ENCODE peak calls at places on chromosome 17, in eight cellular contexts. One of them, this sample, is unnamed.

GRCh38 chr17:58520843-58521430 is 6.5 kb upstream of the MTMR4 start:
- DNase-seq in SJSA1: no peak
- DNase-seq in activated CD4-positive, alpha-beta T cell treated with anti-CD3 and anti-CD28 coated beads for 24 hours: no peak
- DNase-seq in neuronal stem cell: no peak
- DNase-seq in activated T-helper 9 cell treated with anti-CD3 and anti-CD28 coated beads, Interleukin-2, amount 50 U/mL, for 16 hours: no peak
- DNase-seq in GM23248: peak
- DNase-seq in SK-N-MC: no peak
- DNase-seq in naive B cell: no peak
- DNase-seq in this sample: peak

GRCh38 chr17:67696347-67696746 is 21.4 kb upstream of the NOL11 start:
- DNase-seq in SJSA1: no peak
- DNase-seq in activated CD4-positive, alpha-beta T cell treated with anti-CD3 and anti-CD28 coated beads for 24 hours: no peak
- DNase-seq in neuronal stem cell: no peak
- DNase-seq in activated T-helper 9 cell treated with anti-CD3 and anti-CD28 coated beads, Interleukin-2, amount 50 U/mL, for 16 hours: no peak
- DNase-seq in GM23248: no peak
- DNase-seq in SK-N-MC: no peak
- DNase-seq in naive B cell: no peak
- DNase-seq in this sample: no peak

GRCh38 chr17:59827721-59828477 is 64.8 kb downstream of the TUBD1 start:
- DNase-seq in SJSA1: peak
- DNase-seq in activated CD4-positive, alpha-beta T cell treated with anti-CD3 and anti-CD28 coated beads for 24 hours: no peak
- DNase-seq in neuronal stem cell: no peak
- DNase-seq in activated T-helper 9 cell treated with anti-CD3 and anti-CD28 coated beads, Interleukin-2, amount 50 U/mL, for 16 hours: no peak
- DNase-seq in GM23248: no peak
- DNase-seq in SK-N-MC: no peak
- DNase-seq in naive B cell: no peak
- DNase-seq in this sample: no peak

GRCh38 chr17:27224526-27225315 is 69.2 kb upstream of the WSB1 start:
- DNase-seq in SJSA1: no peak
- DNase-seq in activated CD4-positive, alpha-beta T cell treated with anti-CD3 and anti-CD28 coated beads for 24 hours: no peak
- DNase-seq in neuronal stem cell: no peak
- DNase-seq in activated T-helper 9 cell treated with anti-CD3 and anti-CD28 coated beads, Interleukin-2, amount 50 U/mL, for 16 hours: no peak
- DNase-seq in GM23248: peak
- DNase-seq in SK-N-MC: no peak
- DNase-seq in naive B cell: no peak
- DNase-seq in this sample: no peak

GRCh38 chr17:76569607-76570279 is 15.9 kb downstream of the ST6GALNAC2 start:
- DNase-seq in SJSA1: no peak
- DNase-seq in activated CD4-positive, alpha-beta T cell treated with anti-CD3 and anti-CD28 coated beads for 24 hours: no peak
- DNase-seq in neuronal stem cell: peak
- DNase-seq in activated T-helper 9 cell treated with anti-CD3 and anti-CD28 coated beads, Interleukin-2, amount 50 U/mL, for 16 hours: no peak
- DNase-seq in GM23248: no peak
- DNase-seq in SK-N-MC: no peak
- DNase-seq in naive B cell: no peak
- DNase-seq in this sample: no peak

GRCh38 chr17:57140321-57140720 is 55.3 kb downstream of the AKAP1 start:
- DNase-seq in SJSA1: no peak
- DNase-seq in activated CD4-positive, alpha-beta T cell treated with anti-CD3 and anti-CD28 coated beads for 24 hours: no peak
- DNase-seq in neuronal stem cell: no peak
- DNase-seq in activated T-helper 9 cell treated with anti-CD3 and anti-CD28 coated beads, Interleukin-2, amount 50 U/mL, for 16 hours: no peak
- DNase-seq in GM23248: no peak
- DNase-seq in SK-N-MC: no peak
- DNase-seq in naive B cell: no peak
- DNase-seq in this sample: no peak

GRCh38 chr17:27049104-27049784 is 244.7 kb upstream of the WSB1 start:
- DNase-seq in SJSA1: no peak
- DNase-seq in activated CD4-positive, alpha-beta T cell treated with anti-CD3 and anti-CD28 coated beads for 24 hours: no peak
- DNase-seq in neuronal stem cell: no peak
- DNase-seq in activated T-helper 9 cell treated with anti-CD3 and anti-CD28 coated beads, Interleukin-2, amount 50 U/mL, for 16 hours: no peak
- DNase-seq in GM23248: no peak
- DNase-seq in SK-N-MC: no peak
- DNase-seq in naive B cell: no peak
- DNase-seq in this sample: no peak

GRCh38 chr17:14471052-14471451 is 170.2 kb downstream of the HS3ST3B1 start:
- DNase-seq in SJSA1: peak
- DNase-seq in activated CD4-positive, alpha-beta T cell treated with anti-CD3 and anti-CD28 coated beads for 24 hours: no peak
- DNase-seq in neuronal stem cell: no peak
- DNase-seq in activated T-helper 9 cell treated with anti-CD3 and anti-CD28 coated beads, Interleukin-2, amount 50 U/mL, for 16 hours: no peak
- DNase-seq in GM23248: peak
- DNase-seq in SK-N-MC: no peak
- DNase-seq in naive B cell: no peak
- DNase-seq in this sample: no peak

GRCh38 chr17:75300280-75300679 is 11.0 kb upstream of the SLC25A19 start:
- DNase-seq in SJSA1: no peak
- DNase-seq in activated CD4-positive, alpha-beta T cell treated with anti-CD3 and anti-CD28 coated beads for 24 hours: no peak
- DNase-seq in neuronal stem cell: no peak
- DNase-seq in activated T-helper 9 cell treated with anti-CD3 and anti-CD28 coated beads, Interleukin-2, amount 50 U/mL, for 16 hours: no peak
- DNase-seq in GM23248: no peak
- DNase-seq in SK-N-MC: no peak
- DNase-seq in naive B cell: no peak
- DNase-seq in this sample: no peak

GRCh38 chr17:73043686-73044581 is 48.6 kb downstream of the SLC39A11 start:
- DNase-seq in SJSA1: no peak
- DNase-seq in activated CD4-positive, alpha-beta T cell treated with anti-CD3 and anti-CD28 coated beads for 24 hours: no peak
- DNase-seq in neuronal stem cell: no peak
- DNase-seq in activated T-helper 9 cell treated with anti-CD3 and anti-CD28 coated beads, Interleukin-2, amount 50 U/mL, for 16 hours: no peak
- DNase-seq in GM23248: peak
- DNase-seq in SK-N-MC: no peak
- DNase-seq in naive B cell: no peak
- DNase-seq in this sample: no peak

GRCh38 chr17:51029568-51030463 is 90.9 kb downstream of the SPAG9 start:
- DNase-seq in SJSA1: peak
- DNase-seq in activated CD4-positive, alpha-beta T cell treated with anti-CD3 and anti-CD28 coated beads for 24 hours: no peak
- DNase-seq in neuronal stem cell: no peak
- DNase-seq in activated T-helper 9 cell treated with anti-CD3 and anti-CD28 coated beads, Interleukin-2, amount 50 U/mL, for 16 hours: no peak
- DNase-seq in GM23248: peak
- DNase-seq in SK-N-MC: no peak
- DNase-seq in naive B cell: no peak
- DNase-seq in this sample: no peak

GRCh38 chr17:68835061-68835460 is 120.1 kb downstream of the ABCA8 start:
- DNase-seq in SJSA1: peak
- DNase-seq in activated CD4-positive, alpha-beta T cell treated with anti-CD3 and anti-CD28 coated beads for 24 hours: no peak
- DNase-seq in neuronal stem cell: no peak
- DNase-seq in activated T-helper 9 cell treated with anti-CD3 and anti-CD28 coated beads, Interleukin-2, amount 50 U/mL, for 16 hours: no peak
- DNase-seq in GM23248: no peak
- DNase-seq in SK-N-MC: peak
- DNase-seq in naive B cell: no peak
- DNase-seq in this sample: no peak

GRCh38 chr17:63760771-63761539 is 12.4 kb downstream of the CCDC47 start:
- DNase-seq in SJSA1: no peak
- DNase-seq in activated CD4-positive, alpha-beta T cell treated with anti-CD3 and anti-CD28 coated beads for 24 hours: no peak
- DNase-seq in neuronal stem cell: no peak
- DNase-seq in activated T-helper 9 cell treated with anti-CD3 and anti-CD28 coated beads, Interleukin-2, amount 50 U/mL, for 16 hours: no peak
- DNase-seq in GM23248: peak
- DNase-seq in SK-N-MC: no peak
- DNase-seq in naive B cell: no peak
- DNase-seq in this sample: no peak

GRCh38 chr17:42342242-42343008 is 45.8 kb downstream of the STAT3 start:
- DNase-seq in SJSA1: no peak
- DNase-seq in activated CD4-positive, alpha-beta T cell treated with anti-CD3 and anti-CD28 coated beads for 24 hours: no peak
- DNase-seq in neuronal stem cell: no peak
- DNase-seq in activated T-helper 9 cell treated with anti-CD3 and anti-CD28 coated beads, Interleukin-2, amount 50 U/mL, for 16 hours: peak
- DNase-seq in GM23248: peak
- DNase-seq in SK-N-MC: peak
- DNase-seq in naive B cell: no peak
- DNase-seq in this sample: no peak

GRCh38 chr17:15340966-15341365 is 431 bp downstream of the TEKT3 start:
- DNase-seq in SJSA1: no peak
- DNase-seq in activated CD4-positive, alpha-beta T cell treated with anti-CD3 and anti-CD28 coated beads for 24 hours: no peak
- DNase-seq in neuronal stem cell: peak
- DNase-seq in activated T-helper 9 cell treated with anti-CD3 and anti-CD28 coated beads, Interleukin-2, amount 50 U/mL, for 16 hours: no peak
- DNase-seq in GM23248: no peak
- DNase-seq in SK-N-MC: no peak
- DNase-seq in naive B cell: no peak
- DNase-seq in this sample: no peak